ENCODE peak calls at places on chromosome 20, in seven cellular contexts. F, Q, S, U, I, D and R are unnamed samples.

GRCh38 chr20:60037120-60037499 is 78.9 kb downstream of the CDH26 start:
- DNase-seq in F (no peak), Q (no peak), S (peak), U (peak), I (no peak), D (no peak), R (no peak)

GRCh38 chr20:47319517-47320252 is 36.8 kb downstream of the ZMYND8 start:
- DNase-seq in F (no peak), Q (no peak), S (peak), U (no peak), I (peak), D (peak), R (peak)

GRCh38 chr20:34083137-34083536 is 28.9 kb downstream of the EIF2S2 start:
- DNase-seq in F (peak), Q (peak), S (peak), U (peak), I (peak), D (peak), R (peak)

GRCh38 chr20:11952621-11953020 is 34.9 kb downstream of the BTBD3 start:
- DNase-seq in F (no peak), Q (no peak), S (peak), U (no peak), I (no peak), D (no peak), R (no peak)

GRCh38 chr20:23445596-23446217 is 6.2 kb downstream of the CSTL1 start:
- DNase-seq in F (no peak), Q (no peak), S (peak), U (peak), I (no peak), D (peak), R (no peak)

GRCh38 chr20:64023278-64024140 is 12.5 kb upstream of the C20orf204 start:
- DNase-seq in F (no peak), Q (no peak), S (no peak), U (no peak), I (no peak), D (no peak), R (no peak)

GRCh38 chr20:36271639-36272546 is 34.2 kb upstream of the DLGAP4 start:
- DNase-seq in F (no peak), Q (no peak), S (no peak), U (no peak), I (no peak), D (no peak), R (no peak)

GRCh38 chr20:20461526-20461925 is 93.6 kb downstream of the INSM1 start:
- DNase-seq in F (no peak), Q (no peak), S (no peak), U (no peak), I (no peak), D (no peak), R (no peak)

GRCh38 chr20:58129736-58130135 is 98.7 kb downstream of the ANKRD60 start:
- DNase-seq in F (no peak), Q (no peak), S (no peak), U (no peak), I (no peak), D (no peak), R (no peak)

GRCh38 chr20:41222299-41222698 is 85.0 kb downstream of the PLCG1 start:
- DNase-seq in F (no peak), Q (no peak), S (no peak), U (no peak), I (no peak), D (no peak), R (no peak)

GRCh38 chr20:34402461-34402860 is 39.4 kb downstream of the ITCH start:
- DNase-seq in F (no peak), Q (no peak), S (no peak), U (no peak), I (no peak), D (no peak), R (no peak)

GRCh38 chr20:63856111-63856511 is 5.2 kb upstream of the ABHD16B start:
- DNase-seq in F (no peak), Q (no peak), S (no peak), U (no peak), I (no peak), D (no peak), R (no peak)

GRCh38 chr20:12207875-12208274 is 290.2 kb downstream of the BTBD3 start:
- DNase-seq in F (no peak), Q (peak), S (peak), U (peak), I (peak), D (peak), R (peak)

GRCh38 chr20:25623225-25623735 is 534 bp downstream of the NANP start:
- DNase-seq in F (peak), Q (peak), S (peak), U (peak), I (peak), D (no peak), R (peak)

GRCh38 chr20:25000268-25000801 is 7.8 kb upstream of the APMAP start:
- DNase-seq in F (no peak), Q (peak), S (peak), U (peak), I (peak), D (peak), R (peak)

GRCh38 chr20:17504326-17504897 is 26.8 kb downstream of the BFSP1 start:
- DNase-seq in F (no peak), Q (no peak), S (no peak), U (no peak), I (peak), D (no peak), R (no peak)

GRCh38 chr20:62186887-62187866 is 4.3 kb downstream of the MTG2 start:
- DNase-seq in F (no peak), Q (no peak), S (peak), U (no peak), I (peak), D (peak), R (no peak)

GRCh38 chr20:57082546-57082945 is 183.9 kb downstream of the BMP7 start:
- DNase-seq in F (no peak), Q (no peak), S (no peak), U (no peak), I (no peak), D (no peak), R (no peak)

GRCh38 chr20:20568604-20569205 is 143.7 kb downstream of the RALGAPA2 start:
- DNase-seq in F (no peak), Q (peak), S (peak), U (peak), I (peak), D (peak), R (peak)

GRCh38 chr20:44271915-44272663 is 25.0 kb downstream of the GDAP1L1 start:
- DNase-seq in F (no peak), Q (no peak), S (no peak), U (no peak), I (no peak), D (no peak), R (no peak)

GRCh38 chr20:46838002-46838401 is 56.6 kb upstream of the EYA2 start:
- DNase-seq in F (no peak), Q (no peak), S (no peak), U (no peak), I (no peak), D (no peak), R (no peak)

GRCh38 chr20:63933646-63934045 is 22.6 kb downstream of the UCKL1 start:
- DNase-seq in F (no peak), Q (no peak), S (no peak), U (no peak), I (no peak), D (no peak), R (no peak)

GRCh38 chr20:4234128-4234527 is 218.8 kb upstream of the RNF24 start:
- DNase-seq in F (peak), Q (peak), S (peak), U (peak), I (peak), D (peak), R (no peak)

GRCh38 chr20:51221791-51222408 is 199.0 kb upstream of the KCNG1 start:
- DNase-seq in F (no peak), Q (no peak), S (peak), U (no peak), I (peak), D (peak), R (no peak)

GRCh38 chr20:20214757-20215275 is 153.1 kb upstream of the INSM1 start:
- DNase-seq in F (no peak), Q (no peak), S (no peak), U (no peak), I (no peak), D (no peak), R (no peak)

GRCh38 chr20:3987296-3987695 is 28.1 kb downstream of the RNF24 start:
- DNase-seq in F (no peak), Q (no peak), S (peak), U (no peak), I (no peak), D (no peak), R (no peak)

GRCh38 chr20:49104365-49104648 is 58.2 kb downstream of the CSE1L start:
- DNase-seq in F (no peak), Q (no peak), S (no peak), U (no peak), I (no peak), D (no peak), R (peak)
- H3K27ac ChIP-seq in F (no peak), Q (no peak), S (no peak), U (no peak), I (no peak), D (no peak), R (peak)

GRCh38 chr20:37293301-37293943 is 4.0 kb downstream of the MANBAL start:
- DNase-seq in F (no peak), Q (no peak), S (no peak), U (no peak), I (no peak), D (no peak), R (no peak)
- H3K27ac ChIP-seq in F (peak), Q (no peak), S (peak), U (peak), I (no peak), D (peak), R (no peak)

GRCh38 chr20:45427236-45428149 is 11.6 kb downstream of the PIGT start:
- DNase-seq in F (no peak), Q (no peak), S (no peak), U (no peak), I (peak), D (no peak), R (no peak)
- H3K27ac ChIP-seq in F (no peak), Q (no peak), S (no peak), U (no peak), I (no peak), D (no peak), R (no peak)

GRCh38 chr20:1664911-1665310 is 7.3 kb upstream of the SIRPG start:
- DNase-seq in F (no peak), Q (no peak), S (no peak), U (no peak), I (peak), D (no peak), R (no peak)
- H3K27ac ChIP-seq in F (no peak), Q (no peak), S (no peak), U (no peak), I (no peak), D (no peak), R (no peak)